ENCODE peak calls at places on chromosomes 1 and 21, in ten cellular contexts. One of them, this sample, is unnamed.

GRCh38 chr21:43865471-43866181 is 603 bp downstream of the AGPAT3 start:
- DNase-seq in cardiac muscle cell: peak
- DNase-seq in GM12865: peak
- DNase-seq in RWPE1: peak
- DNase-seq in Calu3: peak
- DNase-seq in fibroblast of mammary gland: peak
- DNase-seq in adrenal gland: peak
- DNase-seq in omental fat pad: peak
- DNase-seq in heart right ventricle: peak
- DNase-seq in AG09309: no peak
- DNase-seq in this sample: no peak

GRCh38 chr21:29669416-29669815 is 270.4 kb downstream of the GRIK1 start:
- DNase-seq in cardiac muscle cell: no peak
- DNase-seq in RWPE1: no peak
- DNase-seq in fibroblast of mammary gland: no peak
- DNase-seq in adrenal gland: no peak
- DNase-seq in AG09309: no peak
- DNase-seq in GM12865: peak
- DNase-seq in heart right ventricle: no peak
- DNase-seq in Calu3: no peak
- DNase-seq in omental fat pad: no peak
- DNase-seq in this sample: no peak

GRCh38 chr1:232292246-232292645 is 337.7 kb downstream of the SIPA1L2 start:
- DNase-seq in AG09309: no peak
- DNase-seq in adrenal gland: no peak
- DNase-seq in cardiac muscle cell: peak
- DNase-seq in GM12865: no peak
- DNase-seq in RWPE1: no peak
- DNase-seq in omental fat pad: no peak
- DNase-seq in fibroblast of mammary gland: no peak
- DNase-seq in Calu3: no peak
- DNase-seq in heart right ventricle: no peak
- DNase-seq in this sample: no peak

GRCh38 chr1:39609618-39610331 is 29.7 kb downstream of the HEYL start:
- DNase-seq in adrenal gland: peak
- DNase-seq in Calu3: peak
- DNase-seq in omental fat pad: peak
- DNase-seq in heart right ventricle: peak
- DNase-seq in RWPE1: peak
- DNase-seq in cardiac muscle cell: peak
- DNase-seq in fibroblast of mammary gland: peak
- DNase-seq in GM12865: peak
- DNase-seq in AG09309: no peak
- DNase-seq in this sample: no peak

GRCh38 chr1:229164338-229164737 is 106.6 kb upstream of the RAB4A start:
- DNase-seq in cardiac muscle cell: no peak
- DNase-seq in AG09309: no peak
- DNase-seq in omental fat pad: no peak
- DNase-seq in RWPE1: no peak
- DNase-seq in GM12865: no peak
- DNase-seq in heart right ventricle: no peak
- DNase-seq in adrenal gland: no peak
- DNase-seq in Calu3: no peak
- DNase-seq in fibroblast of mammary gland: no peak
- DNase-seq in this sample: no peak

GRCh38 chr1:35499652-35500176 is 57.5 kb downstream of the KIAA0319L start:
- DNase-seq in omental fat pad: no peak
- DNase-seq in Calu3: no peak
- DNase-seq in heart right ventricle: no peak
- DNase-seq in RWPE1: no peak
- DNase-seq in cardiac muscle cell: no peak
- DNase-seq in adrenal gland: peak
- DNase-seq in GM12865: no peak
- DNase-seq in fibroblast of mammary gland: no peak
- DNase-seq in AG09309: no peak
- DNase-seq in this sample: no peak

GRCh38 chr1:6209661-6210605 is 4.0 kb downstream of the RNF207 start:
- DNase-seq in RWPE1: no peak
- DNase-seq in cardiac muscle cell: no peak
- DNase-seq in AG09309: no peak
- DNase-seq in omental fat pad: no peak
- DNase-seq in Calu3: no peak
- DNase-seq in adrenal gland: no peak
- DNase-seq in heart right ventricle: no peak
- DNase-seq in GM12865: peak
- DNase-seq in fibroblast of mammary gland: no peak
- DNase-seq in this sample: no peak

GRCh38 chr1:211603191-211603701 is 24.3 kb upstream of the SLC30A1 start:
- DNase-seq in fibroblast of mammary gland: peak
- DNase-seq in heart right ventricle: no peak
- DNase-seq in omental fat pad: no peak
- DNase-seq in AG09309: no peak
- DNase-seq in cardiac muscle cell: peak
- DNase-seq in adrenal gland: no peak
- DNase-seq in GM12865: no peak
- DNase-seq in RWPE1: peak
- DNase-seq in Calu3: no peak
- DNase-seq in this sample: no peak

GRCh38 chr1:19272064-19272463 is 16.5 kb downstream of the AKR7A3 start:
- DNase-seq in Calu3: no peak
- DNase-seq in heart right ventricle: no peak
- DNase-seq in omental fat pad: no peak
- DNase-seq in cardiac muscle cell: no peak
- DNase-seq in adrenal gland: no peak
- DNase-seq in RWPE1: no peak
- DNase-seq in AG09309: no peak
- DNase-seq in fibroblast of mammary gland: no peak
- DNase-seq in GM12865: no peak
- DNase-seq in this sample: no peak

GRCh38 chr21:44527156-44527982 is 12.6 kb downstream of the KRTAP10-1 start:
- DNase-seq in cardiac muscle cell: no peak
- DNase-seq in adrenal gland: no peak
- DNase-seq in RWPE1: no peak
- DNase-seq in AG09309: no peak
- DNase-seq in heart right ventricle: no peak
- DNase-seq in omental fat pad: no peak
- DNase-seq in fibroblast of mammary gland: no peak
- DNase-seq in GM12865: no peak
- DNase-seq in Calu3: no peak
- DNase-seq in this sample: no peak

GRCh38 chr1:7613106-7613850 is 157.8 kb upstream of the VAMP3 start:
- DNase-seq in omental fat pad: no peak
- DNase-seq in GM12865: no peak
- DNase-seq in Calu3: no peak
- DNase-seq in cardiac muscle cell: no peak
- DNase-seq in heart right ventricle: no peak
- DNase-seq in RWPE1: no peak
- DNase-seq in adrenal gland: no peak
- DNase-seq in fibroblast of mammary gland: no peak
- DNase-seq in AG09309: no peak
- DNase-seq in this sample: no peak

GRCh38 chr1:158116311-158116710 is 64.4 kb upstream of the CD1D start:
- DNase-seq in RWPE1: no peak
- DNase-seq in cardiac muscle cell: no peak
- DNase-seq in Calu3: no peak
- DNase-seq in AG09309: no peak
- DNase-seq in omental fat pad: no peak
- DNase-seq in adrenal gland: no peak
- DNase-seq in heart right ventricle: no peak
- DNase-seq in GM12865: no peak
- DNase-seq in fibroblast of mammary gland: no peak
- DNase-seq in this sample: no peak

GRCh38 chr1:158116768-158117167 is 63.9 kb upstream of the CD1D start:
- DNase-seq in fibroblast of mammary gland: no peak
- DNase-seq in Calu3: no peak
- DNase-seq in adrenal gland: no peak
- DNase-seq in omental fat pad: no peak
- DNase-seq in heart right ventricle: no peak
- DNase-seq in RWPE1: no peak
- DNase-seq in GM12865: no peak
- DNase-seq in AG09309: no peak
- DNase-seq in cardiac muscle cell: no peak
- DNase-seq in this sample: no peak

GRCh38 chr1:158112994-158113758 is 67.5 kb upstream of the CD1D start:
- DNase-seq in heart right ventricle: peak
- DNase-seq in adrenal gland: peak
- DNase-seq in fibroblast of mammary gland: peak
- DNase-seq in GM12865: no peak
- DNase-seq in omental fat pad: no peak
- DNase-seq in AG09309: no peak
- DNase-seq in Calu3: peak
- DNase-seq in RWPE1: peak
- DNase-seq in cardiac muscle cell: peak
- DNase-seq in this sample: no peak

GRCh38 chr1:158115126-158115525 is 65.6 kb upstream of the CD1D start:
- DNase-seq in Calu3: no peak
- DNase-seq in AG09309: no peak
- DNase-seq in RWPE1: no peak
- DNase-seq in fibroblast of mammary gland: no peak
- DNase-seq in heart right ventricle: no peak
- DNase-seq in GM12865: peak
- DNase-seq in cardiac muscle cell: no peak
- DNase-seq in omental fat pad: no peak
- DNase-seq in adrenal gland: no peak
- DNase-seq in this sample: no peak

GRCh38 chr1:158113759-158114127 is 67.0 kb upstream of the CD1D start:
- DNase-seq in omental fat pad: no peak
- DNase-seq in adrenal gland: no peak
- DNase-seq in RWPE1: no peak
- DNase-seq in fibroblast of mammary gland: no peak
- DNase-seq in cardiac muscle cell: no peak
- DNase-seq in heart right ventricle: no peak
- DNase-seq in GM12865: no peak
- DNase-seq in Calu3: no peak
- DNase-seq in AG09309: no peak
- DNase-seq in this sample: no peak
- TF ChIP-seq CTCF in omental fat pad: no peak
- TF ChIP-seq CTCF in adrenal gland: no peak
- TF ChIP-seq CTCF in RWPE1: peak
- TF ChIP-seq CTCF in fibroblast of mammary gland: peak
- TF ChIP-seq CTCF in cardiac muscle cell: no peak
- TF ChIP-seq CTCF in heart right ventricle: no peak
- TF ChIP-seq CTCF in GM12865: no peak
- TF ChIP-seq CTCF in Calu3: no peak
- TF ChIP-seq CTCF in AG09309: no peak
- TF ChIP-seq CTCF in this sample: no peak

DNA sequence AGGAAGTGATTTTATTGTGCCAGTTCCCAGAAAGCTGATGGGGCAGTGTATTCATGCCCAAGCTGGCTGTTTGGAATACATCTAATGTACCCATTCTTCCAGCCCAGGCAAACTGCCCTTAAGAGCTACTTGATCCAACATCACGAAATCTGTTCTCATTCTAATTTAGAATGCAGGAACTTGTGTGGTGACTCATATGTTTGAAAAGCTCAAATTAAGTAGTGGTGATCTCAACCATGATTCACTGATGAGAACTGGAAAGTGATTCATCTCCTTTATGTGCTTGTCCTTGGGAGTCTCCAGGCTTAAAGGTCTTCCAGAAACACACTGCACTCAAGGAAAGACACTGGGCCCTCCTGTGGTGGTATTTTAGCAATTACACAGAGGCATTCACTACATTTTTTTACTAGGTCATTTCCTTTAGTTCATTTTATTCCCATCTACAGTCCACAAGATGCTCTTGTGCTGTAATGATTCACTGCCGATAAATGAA is 65.4 kb downstream of the RPE65 start:
- DNase-seq in adrenal gland: peak
- DNase-seq in fibroblast of mammary gland: peak
- DNase-seq in Calu3: peak
- DNase-seq in heart right ventricle: no peak
- DNase-seq in RWPE1: peak
- DNase-seq in cardiac muscle cell: peak
- DNase-seq in omental fat pad: no peak
- DNase-seq in AG09309: peak
- DNase-seq in GM12865: no peak
- DNase-seq in this sample: peak
- TF ChIP-seq CTCF in adrenal gland: peak
- TF ChIP-seq CTCF in fibroblast of mammary gland: peak
- TF ChIP-seq CTCF in Calu3: no peak
- TF ChIP-seq CTCF in heart right ventricle: no peak
- TF ChIP-seq CTCF in RWPE1: peak
- TF ChIP-seq CTCF in cardiac muscle cell: peak
- TF ChIP-seq CTCF in omental fat pad: no peak
- TF ChIP-seq CTCF in AG09309: peak
- TF ChIP-seq CTCF in GM12865: no peak
- TF ChIP-seq CTCF in this sample: peak

GRCh38 chr1:192363177-192363576 is 46.4 kb downstream of the RGS21 start:
- DNase-seq in heart right ventricle: no peak
- DNase-seq in adrenal gland: no peak
- DNase-seq in fibroblast of mammary gland: no peak
- DNase-seq in GM12865: no peak
- DNase-seq in RWPE1: no peak
- DNase-seq in cardiac muscle cell: no peak
- DNase-seq in omental fat pad: no peak
- DNase-seq in AG09309: no peak
- DNase-seq in Calu3: no peak
- DNase-seq in this sample: no peak

GRCh38 chr1:192357904-192358303 is 41.1 kb downstream of the RGS21 start:
- DNase-seq in Calu3: no peak
- DNase-seq in cardiac muscle cell: no peak
- DNase-seq in AG09309: no peak
- DNase-seq in RWPE1: no peak
- DNase-seq in adrenal gland: no peak
- DNase-seq in omental fat pad: no peak
- DNase-seq in heart right ventricle: no peak
- DNase-seq in fibroblast of mammary gland: no peak
- DNase-seq in GM12865: no peak
- DNase-seq in this sample: no peak

GRCh38 chr1:192358822-192359221 is 42.0 kb downstream of the RGS21 start:
- DNase-seq in RWPE1: no peak
- DNase-seq in GM12865: no peak
- DNase-seq in heart right ventricle: no peak
- DNase-seq in omental fat pad: no peak
- DNase-seq in fibroblast of mammary gland: no peak
- DNase-seq in AG09309: no peak
- DNase-seq in Calu3: no peak
- DNase-seq in adrenal gland: no peak
- DNase-seq in cardiac muscle cell: no peak
- DNase-seq in this sample: no peak
- TF ChIP-seq CTCF in RWPE1: no peak
- TF ChIP-seq CTCF in GM12865: no peak
- TF ChIP-seq CTCF in heart right ventricle: no peak
- TF ChIP-seq CTCF in omental fat pad: no peak
- TF ChIP-seq CTCF in fibroblast of mammary gland: no peak
- TF ChIP-seq CTCF in AG09309: no peak
- TF ChIP-seq CTCF in Calu3: no peak
- TF ChIP-seq CTCF in adrenal gland: no peak
- TF ChIP-seq CTCF in cardiac muscle cell: no peak
- TF ChIP-seq CTCF in this sample: no peak

DNA sequence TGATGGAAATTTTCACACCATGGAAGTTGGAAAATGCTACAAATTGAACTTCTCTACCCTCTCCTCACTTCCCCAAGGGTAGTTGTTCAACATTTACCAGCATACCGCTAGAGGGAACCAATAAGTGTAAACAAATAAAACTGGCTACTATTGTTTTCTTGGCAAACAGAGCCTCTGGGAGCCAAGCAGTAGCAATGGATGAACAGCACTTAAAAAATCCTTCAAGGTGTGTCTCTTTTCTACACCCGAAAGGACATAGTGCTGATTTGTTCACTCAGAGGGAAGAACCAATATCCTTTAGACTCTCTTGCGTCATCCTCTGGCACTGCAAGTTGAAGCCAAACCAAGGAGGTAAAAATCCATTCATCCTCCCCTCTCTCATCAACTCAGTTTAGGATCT is 161.5 kb downstream of the TBX15 start:
- DNase-seq in omental fat pad: no peak
- DNase-seq in RWPE1: peak
- DNase-seq in fibroblast of mammary gland: no peak
- DNase-seq in Calu3: no peak
- DNase-seq in heart right ventricle: no peak
- DNase-seq in adrenal gland: no peak
- DNase-seq in AG09309: no peak
- DNase-seq in GM12865: no peak
- DNase-seq in cardiac muscle cell: no peak
- DNase-seq in this sample: no peak
- TF ChIP-seq CTCF in omental fat pad: no peak
- TF ChIP-seq CTCF in RWPE1: no peak
- TF ChIP-seq CTCF in fibroblast of mammary gland: no peak
- TF ChIP-seq CTCF in Calu3: no peak
- TF ChIP-seq CTCF in heart right ventricle: no peak
- TF ChIP-seq CTCF in adrenal gland: no peak
- TF ChIP-seq CTCF in AG09309: no peak
- TF ChIP-seq CTCF in GM12865: no peak
- TF ChIP-seq CTCF in cardiac muscle cell: no peak
- TF ChIP-seq CTCF in this sample: no peak